ENCODE peak calls at places on chromosomes 5 and 9, in six cellular contexts. One of them, this sample, is unnamed.
A peak's percentile ranks its signal among the peaks of the same experiment; 100 is the strongest.

GRCh38 chr5:135308245-135308644 is 90.8 kb downstream of the MACROH2A1 start:
- DNase-seq in heart left ventricle: no peak
- DNase-seq in lower leg skin: no peak
- DNase-seq in tibial nerve: no peak
- DNase-seq in WERI-Rb-1: no peak
- DNase-seq in dorsolateral prefrontal cortex: no peak
- DNase-seq in this sample: no peak

GRCh38 chr9:6673326-6674025 is 27.9 kb upstream of the GLDC start:
- DNase-seq in WERI-Rb-1: no peak
- DNase-seq in dorsolateral prefrontal cortex: no peak
- DNase-seq in lower leg skin: no peak
- DNase-seq in tibial nerve: no peak
- DNase-seq in heart left ventricle: no peak
- DNase-seq in this sample: no peak

GRCh38 chr9:112970939-112971338 is 41.1 kb downstream of the ZNF883 start:
- DNase-seq in dorsolateral prefrontal cortex: no peak
- DNase-seq in WERI-Rb-1: no peak
- DNase-seq in lower leg skin: no peak
- DNase-seq in heart left ventricle: no peak
- DNase-seq in tibial nerve: no peak
- DNase-seq in this sample: no peak

GRCh38 chr9:137666950-137667670 is 48.3 kb downstream of the EHMT1 start:
- DNase-seq in heart left ventricle: no peak
- DNase-seq in WERI-Rb-1: no peak
- DNase-seq in tibial nerve: no peak
- DNase-seq in lower leg skin: no peak
- DNase-seq in dorsolateral prefrontal cortex: no peak
- DNase-seq in this sample: no peak

GRCh38 chr5:62514510-62515119 is 64.0 kb upstream of the LRRC70 start:
- DNase-seq in heart left ventricle: no peak
- DNase-seq in tibial nerve: no peak
- DNase-seq in dorsolateral prefrontal cortex: no peak
- DNase-seq in WERI-Rb-1: no peak
- DNase-seq in lower leg skin: no peak
- DNase-seq in this sample: no peak

GRCh38 chr9:93902051-93902779 is 52.9 kb downstream of the BARX1 start:
- DNase-seq in lower leg skin: no peak
- DNase-seq in heart left ventricle: peak; percentile 12
- DNase-seq in dorsolateral prefrontal cortex: no peak
- DNase-seq in WERI-Rb-1: peak; percentile 5
- DNase-seq in tibial nerve: no peak
- DNase-seq in this sample: no peak

GRCh38 chr9:114276908-114277821 is 45.7 kb upstream of the ORM1 start:
- DNase-seq in tibial nerve: peak; percentile 8
- DNase-seq in heart left ventricle: peak; percentile 7
- DNase-seq in WERI-Rb-1: peak; percentile 5
- DNase-seq in dorsolateral prefrontal cortex: peak; percentile 16
- DNase-seq in lower leg skin: no peak
- DNase-seq in this sample: peak; percentile 44

GRCh38 chr5:142827934-142828576 is 57.9 kb downstream of the ARHGAP26 start:
- DNase-seq in dorsolateral prefrontal cortex: no peak
- DNase-seq in WERI-Rb-1: no peak
- DNase-seq in heart left ventricle: no peak
- DNase-seq in tibial nerve: no peak
- DNase-seq in lower leg skin: no peak
- DNase-seq in this sample: no peak

GRCh38 chr9:126495411-126496180 is 118.1 kb upstream of the LMX1B start:
- DNase-seq in tibial nerve: no peak
- DNase-seq in lower leg skin: no peak
- DNase-seq in heart left ventricle: no peak
- DNase-seq in dorsolateral prefrontal cortex: peak; percentile 34
- DNase-seq in WERI-Rb-1: no peak
- DNase-seq in this sample: no peak

GRCh38 chr9:136437839-136438547 is 1.7 kb downstream of the INPP5E start:
- DNase-seq in heart left ventricle: no peak
- DNase-seq in lower leg skin: no peak
- DNase-seq in WERI-Rb-1: no peak
- DNase-seq in tibial nerve: no peak
- DNase-seq in dorsolateral prefrontal cortex: no peak
- DNase-seq in this sample: no peak

GRCh38 chr5:142320851-142321560 is 3.8 kb downstream of the SPRY4 start:
- DNase-seq in tibial nerve: no peak
- DNase-seq in heart left ventricle: peak; percentile 41
- DNase-seq in dorsolateral prefrontal cortex: no peak
- DNase-seq in WERI-Rb-1: peak; percentile 60
- DNase-seq in lower leg skin: no peak
- DNase-seq in this sample: no peak

GRCh38 chr5:132753135-132753987 is 6.1 kb downstream of the CCNI2 start:
- DNase-seq in lower leg skin: no peak
- DNase-seq in WERI-Rb-1: peak; percentile 57
- DNase-seq in dorsolateral prefrontal cortex: peak; percentile 87
- DNase-seq in heart left ventricle: no peak
- DNase-seq in tibial nerve: no peak
- DNase-seq in this sample: peak; percentile 50

GRCh38 chr5:107853031-107853430 is 182.3 kb upstream of the EFNA5 start:
- DNase-seq in lower leg skin: no peak
- DNase-seq in heart left ventricle: no peak
- DNase-seq in dorsolateral prefrontal cortex: no peak
- DNase-seq in tibial nerve: no peak
- DNase-seq in WERI-Rb-1: no peak
- DNase-seq in this sample: no peak

GRCh38 chr5:181223041-181223728 is at the start of gene TRIM41:
- DNase-seq in dorsolateral prefrontal cortex: peak; percentile 98
- DNase-seq in WERI-Rb-1: peak; percentile 95
- DNase-seq in tibial nerve: peak; percentile 95
- DNase-seq in lower leg skin: peak; percentile 98
- DNase-seq in heart left ventricle: peak; percentile 99
- DNase-seq in this sample: peak; percentile 97

GRCh38 chr5:171484460-171484899 is 65.0 kb downstream of the FGF18 start:
- DNase-seq in WERI-Rb-1: peak; percentile 44
- DNase-seq in dorsolateral prefrontal cortex: no peak
- DNase-seq in lower leg skin: no peak
- DNase-seq in tibial nerve: no peak
- DNase-seq in heart left ventricle: no peak
- DNase-seq in this sample: no peak

GRCh38 chr5:168879929-168880328 is 300.8 kb upstream of the PANK3 start:
- DNase-seq in heart left ventricle: peak; percentile 35
- DNase-seq in WERI-Rb-1: no peak
- DNase-seq in tibial nerve: no peak
- DNase-seq in dorsolateral prefrontal cortex: no peak
- DNase-seq in lower leg skin: no peak
- DNase-seq in this sample: no peak

GRCh38 chr5:150632305-150633160 is 7.9 kb upstream of the SYNPO start:
- DNase-seq in heart left ventricle: no peak
- DNase-seq in dorsolateral prefrontal cortex: no peak
- DNase-seq in lower leg skin: no peak
- DNase-seq in tibial nerve: no peak
- DNase-seq in WERI-Rb-1: no peak
- DNase-seq in this sample: no peak

GRCh38 chr5:74640450-74641013 is at the start of gene ENC1:
- DNase-seq in heart left ventricle: peak; percentile 89
- DNase-seq in tibial nerve: peak; percentile 61
- DNase-seq in WERI-Rb-1: peak; percentile 95
- DNase-seq in lower leg skin: peak; percentile 59
- DNase-seq in dorsolateral prefrontal cortex: peak; percentile 79
- DNase-seq in this sample: peak; percentile 81

GRCh38 chr5:157456301-157456700 is 3.7 kb upstream of the NIPAL4 start:
- DNase-seq in dorsolateral prefrontal cortex: peak; percentile 90
- DNase-seq in tibial nerve: no peak
- DNase-seq in lower leg skin: no peak
- DNase-seq in WERI-Rb-1: no peak
- DNase-seq in heart left ventricle: no peak
- DNase-seq in this sample: no peak

GRCh38 chr5:107502711-107503110 is 168.0 kb downstream of the EFNA5 start:
- DNase-seq in tibial nerve: no peak
- DNase-seq in dorsolateral prefrontal cortex: no peak
- DNase-seq in lower leg skin: no peak
- DNase-seq in heart left ventricle: no peak
- DNase-seq in WERI-Rb-1: no peak
- DNase-seq in this sample: no peak

GRCh38 chr5:118144540-118144939 is 843.8 kb downstream of the DTWD2 start:
- DNase-seq in heart left ventricle: no peak
- DNase-seq in dorsolateral prefrontal cortex: no peak
- DNase-seq in tibial nerve: no peak
- DNase-seq in WERI-Rb-1: peak; percentile 67
- DNase-seq in lower leg skin: no peak
- DNase-seq in this sample: no peak

GRCh38 chr9:17065062-17065461 is 69.8 kb upstream of the CNTLN start:
- DNase-seq in heart left ventricle: no peak
- DNase-seq in tibial nerve: no peak
- DNase-seq in dorsolateral prefrontal cortex: no peak
- DNase-seq in WERI-Rb-1: no peak
- DNase-seq in lower leg skin: no peak
- DNase-seq in this sample: no peak

GRCh38 chr5:17248999-17249634 is 31.7 kb downstream of the BASP1 start:
- DNase-seq in heart left ventricle: no peak
- DNase-seq in lower leg skin: peak; percentile 60
- DNase-seq in tibial nerve: no peak
- DNase-seq in dorsolateral prefrontal cortex: no peak
- DNase-seq in WERI-Rb-1: no peak
- DNase-seq in this sample: no peak

GRCh38 chr5:126301056-126301455 is 122.2 kb upstream of the GRAMD2B start:
- DNase-seq in tibial nerve: no peak
- DNase-seq in dorsolateral prefrontal cortex: no peak
- DNase-seq in lower leg skin: no peak
- DNase-seq in heart left ventricle: no peak
- DNase-seq in WERI-Rb-1: no peak
- DNase-seq in this sample: no peak

GRCh38 chr5:23064710-23065109 is 211.6 kb upstream of the CDH12 start:
- DNase-seq in heart left ventricle: no peak
- DNase-seq in lower leg skin: no peak
- DNase-seq in tibial nerve: no peak
- DNase-seq in WERI-Rb-1: no peak
- DNase-seq in dorsolateral prefrontal cortex: no peak
- DNase-seq in this sample: no peak

GRCh38 chr5:111075520-111075919 is 4.0 kb downstream of the TSLP start:
- DNase-seq in heart left ventricle: no peak
- DNase-seq in lower leg skin: no peak
- DNase-seq in WERI-Rb-1: no peak
- DNase-seq in dorsolateral prefrontal cortex: no peak
- DNase-seq in tibial nerve: no peak
- DNase-seq in this sample: no peak

GRCh38 chr5:75639912-75640311 is 28.7 kb downstream of the ANKDD1B start:
- DNase-seq in heart left ventricle: no peak
- DNase-seq in lower leg skin: no peak
- DNase-seq in WERI-Rb-1: no peak
- DNase-seq in tibial nerve: no peak
- DNase-seq in dorsolateral prefrontal cortex: no peak
- DNase-seq in this sample: no peak

GRCh38 chr9:119412399-119412798 is 43.2 kb upstream of the BRINP1 start:
- DNase-seq in heart left ventricle: no peak
- DNase-seq in lower leg skin: no peak
- DNase-seq in WERI-Rb-1: peak; percentile 13
- DNase-seq in tibial nerve: no peak
- DNase-seq in dorsolateral prefrontal cortex: no peak
- DNase-seq in this sample: peak; percentile 19
- TF ChIP-seq CTCF in heart left ventricle: no peak
- TF ChIP-seq CTCF in lower leg skin: no peak
- TF ChIP-seq CTCF in WERI-Rb-1: peak; percentile 28
- TF ChIP-seq CTCF in tibial nerve: no peak
- TF ChIP-seq CTCF in dorsolateral prefrontal cortex: no peak
- TF ChIP-seq CTCF in this sample: no peak

GRCh38 chr5:79133121-79133656 is 21.6 kb downstream of the BHMT start:
- DNase-seq in WERI-Rb-1: no peak
- DNase-seq in dorsolateral prefrontal cortex: no peak
- DNase-seq in tibial nerve: no peak
- DNase-seq in heart left ventricle: no peak
- DNase-seq in lower leg skin: no peak
- DNase-seq in this sample: no peak
- TF ChIP-seq CTCF in WERI-Rb-1: no peak
- TF ChIP-seq CTCF in dorsolateral prefrontal cortex: peak; percentile 70
- TF ChIP-seq CTCF in tibial nerve: peak; percentile 53
- TF ChIP-seq CTCF in heart left ventricle: peak; percentile 54
- TF ChIP-seq CTCF in lower leg skin: no peak
- TF ChIP-seq CTCF in this sample: peak; percentile 65

GRCh38 chr5:60959156-60959555 is 14.2 kb downstream of the NDUFAF2 start:
- DNase-seq in heart left ventricle: no peak
- DNase-seq in lower leg skin: no peak
- DNase-seq in dorsolateral prefrontal cortex: no peak
- DNase-seq in WERI-Rb-1: no peak
- DNase-seq in tibial nerve: no peak
- DNase-seq in this sample: no peak

GRCh38 chr5:60958088-60958487 is 13.1 kb downstream of the NDUFAF2 start:
- DNase-seq in tibial nerve: no peak
- DNase-seq in heart left ventricle: no peak
- DNase-seq in lower leg skin: no peak
- DNase-seq in dorsolateral prefrontal cortex: no peak
- DNase-seq in WERI-Rb-1: no peak
- DNase-seq in this sample: no peak

GRCh38 chr5:60958712-60959111 is 13.7 kb downstream of the NDUFAF2 start:
- DNase-seq in tibial nerve: no peak
- DNase-seq in lower leg skin: no peak
- DNase-seq in heart left ventricle: no peak
- DNase-seq in WERI-Rb-1: no peak
- DNase-seq in dorsolateral prefrontal cortex: no peak
- DNase-seq in this sample: no peak

GRCh38 chr5:60961685-60962084 is 16.7 kb downstream of the NDUFAF2 start:
- DNase-seq in WERI-Rb-1: no peak
- DNase-seq in tibial nerve: no peak
- DNase-seq in heart left ventricle: no peak
- DNase-seq in lower leg skin: no peak
- DNase-seq in dorsolateral prefrontal cortex: no peak
- DNase-seq in this sample: no peak

GRCh38 chr5:60960591-60960990 is 15.6 kb downstream of the NDUFAF2 start:
- DNase-seq in WERI-Rb-1: no peak
- DNase-seq in dorsolateral prefrontal cortex: no peak
- DNase-seq in tibial nerve: no peak
- DNase-seq in heart left ventricle: no peak
- DNase-seq in lower leg skin: no peak
- DNase-seq in this sample: no peak
- TF ChIP-seq CTCF in WERI-Rb-1: peak; percentile 24
- TF ChIP-seq CTCF in dorsolateral prefrontal cortex: peak; percentile 62
- TF ChIP-seq CTCF in tibial nerve: peak; percentile 36
- TF ChIP-seq CTCF in heart left ventricle: peak; percentile 55
- TF ChIP-seq CTCF in lower leg skin: no peak
- TF ChIP-seq CTCF in this sample: no peak

GRCh38 chr5:90792725-90793124 is 234.1 kb downstream of the ADGRV1 start:
- DNase-seq in heart left ventricle: no peak
- DNase-seq in WERI-Rb-1: no peak
- DNase-seq in lower leg skin: no peak
- DNase-seq in tibial nerve: no peak
- DNase-seq in dorsolateral prefrontal cortex: no peak
- DNase-seq in this sample: no peak

GRCh38 chr5:90783460-90784333 is 225.1 kb downstream of the ADGRV1 start:
- DNase-seq in dorsolateral prefrontal cortex: no peak
- DNase-seq in WERI-Rb-1: peak; percentile 63
- DNase-seq in heart left ventricle: peak; percentile 59
- DNase-seq in tibial nerve: peak; percentile 40
- DNase-seq in lower leg skin: peak; percentile 70
- DNase-seq in this sample: peak; percentile 62

DNA sequence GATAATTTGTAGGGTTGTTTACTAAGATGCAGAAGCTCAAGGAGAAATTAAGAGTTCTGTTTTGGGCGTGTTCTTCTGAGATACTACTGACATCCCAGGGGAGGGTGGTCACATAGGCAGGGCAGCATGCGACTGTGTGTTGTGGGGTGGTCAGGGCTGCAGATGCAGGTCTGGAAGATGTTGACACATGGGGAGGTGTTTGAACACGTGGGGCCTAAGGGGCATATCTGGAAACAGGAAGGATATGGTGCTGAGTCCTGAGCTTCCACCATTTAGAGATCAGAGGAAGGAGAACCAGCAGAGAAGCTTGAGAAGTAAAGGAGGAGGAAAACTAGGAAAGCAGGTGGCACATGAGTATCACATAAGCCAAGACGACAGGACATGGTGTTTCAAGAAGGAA is 228.2 kb downstream of the ADGRV1 start:
- DNase-seq in tibial nerve: no peak
- DNase-seq in dorsolateral prefrontal cortex: no peak
- DNase-seq in lower leg skin: no peak
- DNase-seq in heart left ventricle: no peak
- DNase-seq in WERI-Rb-1: no peak
- DNase-seq in this sample: no peak
- TF ChIP-seq CTCF in tibial nerve: no peak
- TF ChIP-seq CTCF in dorsolateral prefrontal cortex: no peak
- TF ChIP-seq CTCF in lower leg skin: no peak
- TF ChIP-seq CTCF in heart left ventricle: no peak
- TF ChIP-seq CTCF in WERI-Rb-1: no peak
- TF ChIP-seq CTCF in this sample: no peak